ENCODE peak calls at places on chromosomes 7 and 10, in four cellular contexts. N is psoas muscle; D is CD8-positive, alpha-beta memory T cell; R is CD8-positive, alpha-beta T cell. H is an unnamed sample.

GRCh38 chr7:1915956-1916620 is 246.0 kb downstream of the ELFN1 start:
- DNase-seq in D (no peak), R (peak; percentile 17), N (no peak), H (no peak)

GRCh38 chr7:93799750-93800357 is 90.7 kb downstream of the TFPI2 start:
- DNase-seq in N (no peak), D (no peak), R (no peak), H (no peak)

GRCh38 chr7:157527235-157527634 is 190.4 kb downstream of the DNAJB6 start:
- DNase-seq in D (no peak), R (no peak), N (no peak), H (no peak)

GRCh38 chr7:43618073-43618472 is 35.2 kb downstream of the STK17A start:
- DNase-seq in D (no peak), R (no peak), N (no peak), H (no peak)

GRCh38 chr7:40619647-40620046 is 484.8 kb downstream of the SUGCT start:
- DNase-seq in R (no peak), D (no peak), N (no peak), H (no peak)

GRCh38 chr7:152512711-152513110 is 76.9 kb upstream of the KMT2C start:
- DNase-seq in D (no peak), N (no peak), R (no peak), H (no peak)

GRCh38 chr10:82981137-82981723 is 1106.2 kb downstream of the NRG3 start:
- DNase-seq in D (no peak), N (no peak), R (no peak), H (no peak)

GRCh38 chr7:17944720-17945119 is 4.4 kb upstream of the SNX13 start:
- DNase-seq in D (no peak), R (no peak), N (no peak), H (no peak)

GRCh38 chr7:98221611-98222532 is 10.6 kb downstream of the BHLHA15 start:
- DNase-seq in D (peak; percentile 41), N (no peak), R (no peak), H (no peak)

GRCh38 chr7:130359276-130359857 is 14.8 kb downstream of the CPA5 start:
- DNase-seq in R (no peak), N (no peak), D (no peak), H (no peak)

GRCh38 chr7:36103837-36104561 is 49.1 kb upstream of the EEPD1 start:
- DNase-seq in R (no peak), N (no peak), D (no peak), H (no peak)

GRCh38 chr7:34845666-34846361 is 187.8 kb downstream of the NPSR1 start:
- DNase-seq in N (no peak), D (no peak), R (no peak), H (no peak)

GRCh38 chr7:85376589-85376988 is 189.7 kb upstream of the SEMA3D start:
- DNase-seq in R (no peak), D (no peak), N (no peak), H (no peak)

GRCh38 chr10:88687853-88688467 is 18.1 kb upstream of the LIPK start:
- DNase-seq in N (no peak), R (no peak), D (no peak), H (no peak)

GRCh38 chr7:148556892-148557291 is 33.7 kb upstream of the C7orf33 start:
- DNase-seq in D (no peak), R (no peak), N (no peak), H (no peak)

GRCh38 chr7:823639-824038 is 8.6 kb upstream of the SUN1 start:
- DNase-seq in D (peak; percentile 26), R (no peak), N (no peak), H (no peak)

GRCh38 chr10:107544706-107545520 is 380.4 kb upstream of the SORCS1 start:
- DNase-seq in R (no peak), D (no peak), N (no peak), H (no peak)

GRCh38 chr10:114313866-114314265 is 74.8 kb downstream of the VWA2 start:
- DNase-seq in D (no peak), N (no peak), R (no peak), H (no peak)

GRCh38 chr7:131190146-131190545 is 137.5 kb upstream of the MKLN1 start:
- DNase-seq in R (no peak), D (no peak), N (no peak), H (no peak)

GRCh38 chr7:157543791-157544190 is 207.0 kb downstream of the DNAJB6 start:
- DNase-seq in D (no peak), N (no peak), R (no peak), H (no peak)

GRCh38 chr10:4307784-4308364 is 518.1 kb upstream of the AKR1E2 start:
- DNase-seq in N (no peak), D (no peak), R (no peak), H (no peak)

GRCh38 chr7:16940777-16941176 is 59.0 kb upstream of the AGR3 start:
- DNase-seq in D (no peak), R (no peak), N (no peak), H (no peak)

GRCh38 chr7:6430271-6430940 is 17.3 kb downstream of the DAGLB start:
- DNase-seq in N (no peak), R (no peak), D (no peak), H (no peak)

GRCh38 chr10:29712108-29712507 is 77.3 kb upstream of the SVIL start:
- DNase-seq in R (no peak), D (no peak), N (no peak), H (no peak)

GRCh38 chr10:96608262-96608661 is 21.4 kb upstream of the TM9SF3 start:
- DNase-seq in R (no peak), D (no peak), N (no peak), H (no peak)

GRCh38 chr10:62479523-62479922 is 105.4 kb downstream of the ZNF365 start:
- DNase-seq in N (no peak), D (no peak), R (no peak), H (no peak)

GRCh38 chr10:50360486-50360885 is 109.2 kb upstream of the ASAH2 start:
- DNase-seq in R (no peak), N (no peak), D (no peak), H (no peak)

GRCh38 chr10:124903119-124903518 is 38.8 kb upstream of the ZRANB1 start:
- DNase-seq in D (no peak), R (no peak), N (no peak), H (no peak)

GRCh38 chr10:99854860-99855259 is 72.4 kb downstream of the ABCC2 start:
- DNase-seq in R (no peak), D (no peak), N (no peak), H (no peak)

GRCh38 chr7:50771120-50772002 is 11.3 kb downstream of the GRB10 start:
- DNase-seq in R (no peak), N (no peak), D (no peak), H (no peak)

GRCh38 chr10:8444630-8445029 is 390.1 kb downstream of the GATA3 start:
- DNase-seq in D (peak; percentile 75), N (no peak), R (peak; percentile 71), H (no peak)

GRCh38 chr10:76210241-76210640 is 778.8 kb downstream of the LRMDA start:
- DNase-seq in R (no peak), N (no peak), D (no peak), H (no peak)

GRCh38 chr10:119395287-119396007 is 147.1 kb downstream of the RGS10 start:
- DNase-seq in D (no peak), N (peak; percentile 58), R (no peak), H (no peak)

GRCh38 chr10:100637785-100638184 is 102.0 kb downstream of the HIF1AN start:
- DNase-seq in N (no peak), D (no peak), R (no peak), H (no peak)

GRCh38 chr7:33903770-33904679 is 1.3 kb upstream of the BMPER start:
- DNase-seq in R (no peak), N (peak; percentile 53), D (no peak), H (no peak)

GRCh38 chr7:135748770-135749169 is at the start of gene FAM180A:
- DNase-seq in D (no peak), R (no peak), N (peak; percentile 62), H (peak; percentile 67)

GRCh38 chr7:101169838-101170531 is 4.6 kb upstream of the VGF start:
- DNase-seq in R (peak; percentile 76), D (peak; percentile 85), N (peak; percentile 72), H (no peak)
- H3K4me3 ChIP-seq in R (no peak overlapping the region), D (peak overlapping the region; percentile 18), N (no peak overlapping the region), H (no peak overlapping the region)

DNA sequence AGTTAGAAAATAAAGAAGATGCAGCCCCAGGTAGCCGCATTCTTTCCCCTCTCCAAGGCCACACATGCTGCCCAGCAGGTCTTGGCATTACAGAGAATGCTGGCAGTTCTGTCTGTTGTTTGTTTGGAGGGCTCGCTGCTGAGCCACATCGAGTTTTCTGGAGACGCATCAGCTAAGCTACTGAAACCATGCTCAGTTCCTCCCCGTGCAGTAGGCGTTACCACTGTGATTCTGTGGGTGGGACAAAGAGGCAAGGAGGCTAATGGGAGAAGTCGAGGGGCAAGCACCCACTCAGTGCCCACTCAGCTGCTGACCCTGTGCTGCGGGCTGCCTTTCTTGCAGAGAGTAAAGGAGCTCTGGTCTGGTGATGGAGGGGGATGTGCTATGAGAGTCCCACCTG is 15.5 kb upstream of the GTPBP4 start:
- DNase-seq in R (no peak), D (no peak), N (no peak), H (no peak)
- H3K4me1 ChIP-seq in R (no peaks in the 10 kb centered on the region), D (no peaks in the 10 kb centered on the region), N (peaks cover 10% of the 10 kb centered on the region), H (peaks cover 9% of the 10 kb centered on the region)

DNA sequence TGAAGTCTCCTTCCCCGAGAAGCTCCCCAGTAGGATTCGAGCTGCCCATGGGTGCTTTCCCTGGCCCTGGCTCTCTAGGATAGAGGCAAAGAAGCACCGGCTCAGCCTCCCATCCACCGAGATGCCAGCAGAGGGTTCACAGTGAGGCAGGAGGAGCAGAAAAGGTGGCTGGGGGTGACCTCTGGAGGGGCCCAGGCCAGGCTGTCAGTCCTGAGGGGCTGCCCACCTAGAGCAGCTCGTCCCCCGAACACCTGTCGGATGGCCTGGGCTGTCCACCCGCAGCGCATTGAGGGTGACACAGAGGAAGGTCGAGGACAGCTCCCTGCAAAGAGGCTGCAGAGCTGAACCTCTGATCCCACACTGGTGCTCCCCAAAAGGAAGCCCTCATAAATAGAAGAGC is 167.2 kb upstream of the PPP2R2D start:
- DNase-seq in D (no peak), R (no peak), N (no peak), H (no peak)
- H3K4me3 ChIP-seq in D (no peak overlapping the region), R (no peak overlapping the region), N (no peak overlapping the region), H (no peak overlapping the region)

GRCh38 chr10:71710519-71710918 is 9.1 kb downstream of the C10orf105 start:
- DNase-seq in N (no peak), D (no peak), R (no peak), H (no peak)
- H3K4me1 ChIP-seq in N (peaks cover 20% of the 10 kb centered on the region), D (peaks cover 52% of the 10 kb centered on the region), R (peaks cover 53% of the 10 kb centered on the region), H (peaks cover 32% of the 10 kb centered on the region)

GRCh38 chr10:133143546-133143945 is 16.5 kb upstream of the KNDC1 start:
- DNase-seq in R (no peak), N (no peak), D (no peak), H (no peak)
- H3K4me3 ChIP-seq in R (no peak overlapping the region), N (no peak overlapping the region), D (no peak overlapping the region), H (no peak overlapping the region)

GRCh38 chr10:17859492-17860156 is 50.5 kb downstream of the MRC1 start:
- DNase-seq in D (no peak), R (no peak), N (no peak), H (no peak)
- H3K4me1 ChIP-seq in D (no peaks in the 10 kb centered on the region), R (no peaks in the 10 kb centered on the region), N (no peaks in the 10 kb centered on the region), H (no peaks in the 10 kb centered on the region)

H was measured in thoracic aorta.